ENCODE peak calls at places on chromosome 9, in ten cellular contexts. M, E, A, S, I, V, G, W, P and H are unnamed samples.

GRCh38 chr9:34987160-34988040 is 2.1 kb upstream of the DNAJB5 start:
- DNase-seq in M (no peak), E (no peak), A (no peak), S (no peak), I (no peak), V (no peak), G (no peak), W (no peak), P (no peak), H (no peak)

GRCh38 chr9:33860200-33860871 is 43.4 kb downstream of the UBE2R2 start:
- DNase-seq in M (no peak), E (no peak), A (no peak), S (no peak), I (no peak), V (no peak), G (no peak), W (no peak), P (no peak), H (no peak)

GRCh38 chr9:123798203-123798602 is 131.7 kb downstream of the DENND1A start:
- DNase-seq in M (no peak), E (no peak), A (no peak), S (no peak), I (no peak), V (no peak), G (no peak), W (no peak), P (no peak), H (no peak)

GRCh38 chr9:137277329-137278041 is at the start of gene TOR4A:
- DNase-seq in M (peak; percentile 44), E (peak; percentile 90), A (peak; percentile 83), S (peak; percentile 93), I (peak; percentile 86), V (peak; percentile 85), G (peak; percentile 91), W (peak; percentile 83), P (peak; percentile 90), H (peak; percentile 91)

GRCh38 chr9:136494012-136494411 is 11.2 kb upstream of the SEC16A start:
- DNase-seq in M (no peak), E (no peak), A (no peak), S (no peak), I (no peak), V (no peak), G (no peak), W (no peak), P (no peak), H (no peak)

GRCh38 chr9:128114326-128115186 is 13.0 kb downstream of the PTGES2 start:
- DNase-seq in M (no peak), E (peak; percentile 62), A (peak; percentile 31), S (peak; percentile 35), I (no peak), V (peak; percentile 43), G (peak; percentile 59), W (peak; percentile 5), P (peak; percentile 57), H (no peak)

GRCh38 chr9:115015018-115015635 is 84.7 kb upstream of the TNFSF8 start:
- DNase-seq in M (no peak), E (no peak), A (no peak), S (peak; percentile 28), I (peak; percentile 64), V (no peak), G (no peak), W (peak; percentile 32), P (no peak), H (no peak)

GRCh38 chr9:72442212-72442607 is 77.2 kb upstream of the ZFAND5 start:
- DNase-seq in M (no peak), E (no peak), A (no peak), S (no peak), I (peak; percentile 88), V (no peak), G (no peak), W (no peak), P (no peak), H (no peak)

GRCh38 chr9:123614503-123615258 is 258.7 kb downstream of the CRB2 start:
- DNase-seq in M (no peak), E (no peak), A (no peak), S (no peak), I (no peak), V (no peak), G (no peak), W (no peak), P (no peak), H (no peak)

GRCh38 chr9:27535701-27536118 is 6.1 kb upstream of the MOB3B start:
- DNase-seq in M (no peak), E (no peak), A (no peak), S (no peak), I (no peak), V (no peak), G (no peak), W (no peak), P (no peak), H (peak; percentile 55)

GRCh38 chr9:97567894-97568202 is 65.3 kb downstream of the TSTD2 start:
- DNase-seq in M (no peak), E (no peak), A (no peak), S (no peak), I (no peak), V (no peak), G (no peak), W (no peak), P (no peak), H (no peak)

GRCh38 chr9:89444212-89444611 is 53.7 kb downstream of the SEMA4D start:
- DNase-seq in M (no peak), E (no peak), A (no peak), S (peak; percentile 35), I (no peak), V (no peak), G (no peak), W (no peak), P (no peak), H (no peak)

GRCh38 chr9:70835323-70835722 is 286.1 kb downstream of the TRPM3 start:
- DNase-seq in M (no peak), E (no peak), A (no peak), S (no peak), I (no peak), V (no peak), G (no peak), W (no peak), P (no peak), H (no peak)

DNA sequence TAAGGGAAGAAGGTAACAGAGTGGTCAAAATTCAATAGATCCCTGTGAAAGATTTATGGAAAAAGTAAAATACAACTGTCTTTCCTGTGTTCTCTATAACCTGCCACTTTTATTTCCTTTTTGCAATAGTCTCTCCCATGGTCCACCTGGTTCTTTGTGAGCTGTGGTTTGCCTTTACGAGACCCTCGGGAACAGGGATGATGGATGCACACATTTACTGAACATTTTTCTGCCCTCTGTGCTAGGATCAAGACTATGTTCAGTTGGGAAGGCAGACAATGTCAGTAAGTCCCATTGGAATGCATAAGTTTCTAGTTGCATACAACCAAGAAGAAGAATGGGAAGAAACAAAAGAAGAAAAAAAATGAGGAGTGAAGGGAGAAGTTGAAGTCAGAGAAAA is 281.2 kb downstream of the TRPM3 start:
- DNase-seq in M (no peak), E (no peak), A (no peak), S (no peak), I (no peak), V (no peak), G (no peak), W (no peak), P (no peak), H (no peak)
- TF ChIP-seq POLR2A in M (no peak), E (no peak), A (no peak), S (no peak), I (no peak), V (no peak), G (no peak), W (no peak), P (no peak), H (no peak)

GRCh38 chr9:112401175-112401815 is 21.4 kb downstream of the HSDL2 start:
- DNase-seq in M (no peak), E (no peak), A (no peak), S (no peak), I (no peak), V (no peak), G (no peak), W (no peak), P (no peak), H (no peak)

GRCh38 chr9:112408819-112409218 is 28.9 kb downstream of the HSDL2 start:
- DNase-seq in M (no peak), E (no peak), A (no peak), S (no peak), I (no peak), V (no peak), G (no peak), W (no peak), P (no peak), H (no peak)

GRCh38 chr9:112408285-112408684 is 28.4 kb downstream of the HSDL2 start:
- DNase-seq in M (no peak), E (no peak), A (no peak), S (no peak), I (no peak), V (no peak), G (no peak), W (no peak), P (no peak), H (no peak)

GRCh38 chr9:112403802-112404201 is 23.9 kb downstream of the HSDL2 start:
- DNase-seq in M (no peak), E (no peak), A (no peak), S (no peak), I (no peak), V (no peak), G (no peak), W (no peak), P (no peak), H (no peak)

DNA sequence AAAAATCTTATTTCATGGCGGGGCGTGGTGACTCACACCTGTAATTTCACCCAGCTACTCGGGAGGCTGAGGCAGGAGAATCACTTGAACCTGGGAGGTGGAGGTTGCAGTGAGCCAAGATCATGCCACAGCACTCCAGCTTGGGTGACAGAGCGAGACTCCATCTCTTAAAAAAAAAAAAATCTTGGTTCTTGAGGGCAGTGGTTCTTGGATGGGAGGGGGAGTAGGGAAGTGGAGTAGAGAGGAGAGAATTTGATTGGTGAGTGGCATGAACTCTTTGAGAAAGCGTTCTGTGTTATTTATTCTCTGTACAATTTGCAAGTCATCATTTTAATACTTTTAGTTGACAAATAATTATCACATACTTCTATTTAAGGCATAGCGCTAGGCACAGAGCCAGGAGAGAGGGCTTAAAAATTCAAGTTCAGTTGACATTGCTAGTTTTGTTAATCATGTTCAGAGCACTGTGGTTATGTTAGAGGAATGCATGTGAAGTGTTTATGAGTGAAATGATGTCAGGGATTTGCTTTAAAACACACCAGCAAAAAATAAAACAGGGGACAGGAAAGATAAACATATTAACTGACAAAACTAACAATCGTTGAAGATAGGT is 24.6 kb downstream of the HSDL2 start:
- DNase-seq in M (no peak), E (no peak), A (no peak), S (no peak), I (peak; percentile 16), V (no peak), G (no peak), W (no peak), P (no peak), H (peak; percentile 60)
- TF ChIP-seq CTCF in M (no peak), E (no peak), A (no peak), S (no peak), I (no peak), V (no peak), G (no peak), W (no peak), P (no peak), H (no peak)

GRCh38 chr9:95729066-95729465 is 146.4 kb upstream of the ERCC6L2 start:
- DNase-seq in M (no peak), E (no peak), A (no peak), S (no peak), I (no peak), V (no peak), G (no peak), W (no peak), P (no peak), H (no peak)
- H3K4me3 ChIP-seq in M (no peak overlapping the region), E (no peak overlapping the region), A (no peak overlapping the region), S (no peak overlapping the region), I (no peak overlapping the region), V (no peak overlapping the region), G (no peak overlapping the region), W (no peak overlapping the region), P (no peak overlapping the region), H (no peak overlapping the region)

GRCh38 chr9:116760636-116761035 is 73.5 kb downstream of the TRIM32 start:
- DNase-seq in M (no peak), E (no peak), A (no peak), S (no peak), I (no peak), V (no peak), G (no peak), W (no peak), P (no peak), H (no peak)
- TF ChIP-seq POLR2A in M (no peak), E (no peak), A (no peak), S (no peak), I (no peak), V (no peak), G (no peak), W (no peak), P (no peak), H (no peak)